ENCODE peak calls at places on chromosome 16, in seven cellular contexts. T, L, H, O, Q, B and K are unnamed samples. For H3K9me3, the result is how much of the 10 kb centered on the place peaks cover.

GRCh38 chr16:76854234-76854633 is 336.8 kb upstream of the MON1B start:
- DNase-seq in T (no peak), L (no peak), H (peak), O (no peak), Q (no peak), B (no peak), K (no peak)

GRCh38 chr16:10871157-10871991 is 5.6 kb upstream of the CIITA start:
- DNase-seq in T (peak), L (no peak), H (peak), O (peak), Q (peak), B (peak), K (peak)

GRCh38 chr16:65122974-65123845 is 1.3 kb upstream of the CDH11 start:
- DNase-seq in T (peak), L (peak), H (no peak), O (peak), Q (peak), B (peak), K (no peak)

GRCh38 chr16:49876716-49877129 is 20.8 kb upstream of the ZNF423 start:
- DNase-seq in T (peak), L (peak), H (peak), O (peak), Q (peak), B (peak), K (peak)

GRCh38 chr16:88826070-88826840 is 14.5 kb upstream of the APRT start:
- DNase-seq in T (no peak), L (no peak), H (no peak), O (no peak), Q (peak), B (no peak), K (no peak)

GRCh38 chr16:25747160-25747758 is 55.5 kb downstream of the HS3ST4 start:
- DNase-seq in T (no peak), L (peak), H (no peak), O (no peak), Q (no peak), B (no peak), K (no peak)

GRCh38 chr16:48628359-48628985 is 18.5 kb upstream of the N4BP1 start:
- DNase-seq in T (no peak), L (no peak), H (no peak), O (no peak), Q (no peak), B (no peak), K (no peak)

GRCh38 chr16:50671644-50672260 is 9.4 kb downstream of the SNX20 start:
- DNase-seq in T (peak), L (no peak), H (no peak), O (no peak), Q (peak), B (no peak), K (no peak)

GRCh38 chr16:87288753-87289362 is 28.3 kb downstream of the C16orf95 start:
- DNase-seq in T (no peak), L (no peak), H (no peak), O (no peak), Q (no peak), B (no peak), K (no peak)

GRCh38 chr16:50767197-50767596 is 25.3 kb downstream of the CYLD start:
- DNase-seq in T (no peak), L (no peak), H (no peak), O (no peak), Q (no peak), B (no peak), K (no peak)

GRCh38 chr16:56195151-56195550 is 3.9 kb downstream of the GNAO1 start:
- DNase-seq in T (no peak), L (no peak), H (no peak), O (no peak), Q (no peak), B (no peak), K (peak)

GRCh38 chr16:9003322-9003721 is 39.6 kb upstream of the USP7 start:
- DNase-seq in T (peak), L (no peak), H (no peak), O (no peak), Q (peak), B (no peak), K (no peak)

GRCh38 chr16:1871974-1872635 is at the start of gene MEIOB:
- DNase-seq in T (peak), L (peak), H (peak), O (peak), Q (peak), B (no peak), K (peak)

GRCh38 chr16:50313596-50314483 is 47.5 kb downstream of the ADCY7 start:
- DNase-seq in T (peak), L (no peak), H (peak), O (peak), Q (no peak), B (peak), K (peak)

GRCh38 chr16:6684076-6684673 is 648.5 kb upstream of the RBFOX1 start:
- DNase-seq in T (no peak), L (peak), H (peak), O (no peak), Q (peak), B (no peak), K (peak)

GRCh38 chr16:52547001-52547833 is at the start of gene TOX3:
- DNase-seq in T (no peak), L (no peak), H (peak), O (peak), Q (peak), B (no peak), K (no peak)

GRCh38 chr16:30553396-30553899 is 4.7 kb downstream of the ZNF764 start:
- DNase-seq in T (no peak), L (no peak), H (no peak), O (no peak), Q (no peak), B (no peak), K (no peak)

GRCh38 chr16:88437367-88437964 is 15.6 kb upstream of the ZFPM1 start:
- DNase-seq in T (peak), L (no peak), H (peak), O (peak), Q (peak), B (peak), K (peak)

GRCh38 chr16:35449663-35450062 is 1990.3 kb downstream of the TP53TG3F start:
- DNase-seq in T (no peak), L (no peak), H (no peak), O (no peak), Q (no peak), B (no peak), K (no peak)

GRCh38 chr16:35450648-35451047 is 1991.2 kb downstream of the TP53TG3F start:
- DNase-seq in T (no peak), L (no peak), H (no peak), O (no peak), Q (no peak), B (no peak), K (no peak)

GRCh38 chr16:35452471-35452870 is 1993.1 kb downstream of the TP53TG3F start:
- DNase-seq in T (no peak), L (no peak), H (no peak), O (no peak), Q (no peak), B (no peak), K (no peak)

GRCh38 chr16:35447010-35447558 is 1987.7 kb downstream of the TP53TG3F start:
- DNase-seq in T (no peak), L (no peak), H (no peak), O (no peak), Q (no peak), B (no peak), K (no peak)
- H3K9me3 ChIP-seq in T (under half), L (under half), H (under half), O (under half), Q (under half), B (half or more), K (under half)

GRCh38 chr16:68420366-68420765 is 27.9 kb downstream of the SMPD3 start:
- DNase-seq in T (no peak), L (no peak), H (no peak), O (no peak), Q (no peak), B (no peak), K (no peak)
- H3K9me3 ChIP-seq in T (under half), L (under half), H (under half), O (under half), Q (under half), B (under half), K (under half)

GRCh38 chr16:59633996-59634579 is 900.0 kb upstream of the GOT2 start:
- DNase-seq in T (no peak), L (no peak), H (no peak), O (no peak), Q (no peak), B (no peak), K (no peak)
- H3K9me3 ChIP-seq in T (under half), L (under half), H (under half), O (under half), Q (under half), B (under half), K (under half)

GRCh38 chr16:80958284-80958683 is 48.4 kb downstream of the CMC2 start:
- DNase-seq in T (no peak), L (no peak), H (no peak), O (no peak), Q (no peak), B (no peak), K (no peak)
- H3K9me3 ChIP-seq in T (under half), L (under half), H (under half), O (under half), Q (under half), B (under half), K (under half)